ENCODE peak calls at places on chromosomes 1 and 21, in ten cellular contexts. R is PC-3, B is BE2C, J is hepatocyte, H is MM.1S, N is heart left ventricle, G is tibial artery, K is left lung, Z is brain microvascular endothelial cell, V is type B pancreatic cell. A is an unnamed sample.

GRCh38 chr1:197638316-197638715 is 137.0 kb downstream of the DENND1B start:
- DNase-seq in R (no peak), B (peak; percentile 84), J (no peak), H (no peak), N (no peak), G (no peak), K (no peak), Z (no peak), V (no peak), A (no peak)

GRCh38 chr21:31875424-31876097 is 2.7 kb downstream of the HUNK start:
- DNase-seq in R (no peak), B (no peak), J (peak; percentile 34), H (no peak), N (no peak), G (no peak), K (no peak), Z (no peak), V (no peak), A (no peak)

GRCh38 chr1:116231752-116232151 is 120.6 kb downstream of the MAB21L3 start:
- DNase-seq in R (no peak), B (no peak), J (no peak), H (no peak), N (no peak), G (no peak), K (no peak), Z (no peak), V (no peak), A (no peak)

GRCh38 chr1:28640766-28641165 is 2.1 kb downstream of the TAF12 start:
- DNase-seq in R (peak; percentile 43), B (no peak), J (peak; percentile 17), H (peak; percentile 42), N (no peak), G (no peak), K (no peak), Z (peak; percentile 22), V (no peak), A (no peak)

GRCh38 chr1:174358786-174359453 is 88.8 kb upstream of the GPR52 start:
- DNase-seq in R (no peak), B (peak; percentile 49), J (no peak), H (no peak), N (no peak), G (no peak), K (no peak), Z (no peak), V (no peak), A (no peak)

GRCh38 chr1:184650177-184650866 is 104.3 kb downstream of the EDEM3 start:
- DNase-seq in R (peak; percentile 2), B (no peak), J (no peak), H (no peak), N (no peak), G (no peak), K (no peak), Z (no peak), V (no peak), A (no peak)

GRCh38 chr1:117932576-117932975 is 3.0 kb downstream of the WDR3 start:
- DNase-seq in R (peak; percentile 69), B (no peak), J (no peak), H (no peak), N (no peak), G (no peak), K (no peak), Z (no peak), V (no peak), A (no peak)

GRCh38 chr1:156465747-156466365 is 34.7 kb downstream of the MEF2D start:
- DNase-seq in R (no peak), B (no peak), J (no peak), H (no peak), N (no peak), G (no peak), K (no peak), Z (peak; percentile 28), V (no peak), A (no peak)

GRCh38 chr1:22876359-22877111 is 96.1 kb downstream of the LACTBL1 start:
- DNase-seq in R (peak; percentile 9), B (peak; percentile 27), J (peak; percentile 48), H (no peak), N (no peak), G (no peak), K (no peak), Z (peak; percentile 52), V (no peak), A (no peak)

GRCh38 chr1:185786524-185786923 is 52.3 kb downstream of the HMCN1 start:
- DNase-seq in R (peak; percentile 17), B (no peak), J (no peak), H (no peak), N (no peak), G (no peak), K (no peak), Z (no peak), V (no peak), A (no peak)

GRCh38 chr1:190022709-190023108 is 455.0 kb downstream of the BRINP3 start:
- DNase-seq in R (peak; percentile 92), B (no peak), J (no peak), H (no peak), N (no peak), G (no peak), K (no peak), Z (no peak), V (no peak), A (no peak)

GRCh38 chr1:66176012-66176715 is 357.8 kb upstream of the SGIP1 start:
- DNase-seq in R (no peak), B (no peak), J (no peak), H (no peak), N (no peak), G (no peak), K (no peak), Z (peak; percentile 56), V (no peak), A (no peak)

GRCh38 chr1:229204863-229205777 is 65.8 kb upstream of the RAB4A start:
- DNase-seq in R (no peak), B (no peak), J (peak; percentile 60), H (no peak), N (no peak), G (no peak), K (no peak), Z (no peak), V (no peak), A (no peak)

GRCh38 chr1:1349256-1350012 is at the start of gene DVL1:
- DNase-seq in R (peak; percentile 75), B (peak; percentile 84), J (peak; percentile 86), H (peak; percentile 67), N (peak; percentile 86), G (peak; percentile 44), K (peak; percentile 67), Z (no peak), V (no peak), A (no peak)

GRCh38 chr1:43225168-43225567 is 44.6 kb upstream of the TMEM125 start:
- DNase-seq in R (peak; percentile 40), B (no peak), J (no peak), H (peak; percentile 8), N (no peak), G (no peak), K (no peak), Z (no peak), V (no peak), A (no peak)

GRCh38 chr21:28066051-28066450 is 926.6 kb downstream of the LTN1 start:
- DNase-seq in R (peak; percentile 29), B (no peak), J (no peak), H (peak; percentile 66), N (no peak), G (no peak), K (no peak), Z (no peak), V (no peak), A (no peak)

GRCh38 chr21:17406202-17406601 is 106.6 kb upstream of the CXADR start:
- DNase-seq in R (no peak), B (no peak), J (no peak), H (no peak), N (no peak), G (no peak), K (no peak), Z (no peak), V (no peak), A (no peak)

GRCh38 chr1:218250492-218250891 is 34.6 kb upstream of the RRP15 start:
- DNase-seq in R (no peak), B (no peak), J (no peak), H (no peak), N (no peak), G (no peak), K (no peak), Z (no peak), V (no peak), A (no peak)
- TF ChIP-seq CTCF in R (peak; percentile 28), B (peak; percentile 58), J (no peak), H (no peak), N (no peak), G (no peak), K (no peak), Z (no peak), V (peak; percentile 19), A (peak; percentile 35)

GRCh38 chr1:63555480-63555879 is 32.2 kb downstream of the EFCAB7 start:
- DNase-seq in R (no peak), B (no peak), J (no peak), H (no peak), N (no peak), G (no peak), K (no peak), Z (no peak), V (no peak), A (no peak)

GRCh38 chr1:63559357-63559756 is 33.9 kb upstream of the PGM1 start:
- DNase-seq in R (no peak), B (no peak), J (no peak), H (no peak), N (no peak), G (no peak), K (no peak), Z (no peak), V (no peak), A (no peak)

GRCh38 chr1:63557365-63557987 is 34.2 kb downstream of the EFCAB7 start:
- DNase-seq in R (peak; percentile 75), B (peak; percentile 20), J (peak; percentile 55), H (peak; percentile 54), N (no peak), G (no peak), K (no peak), Z (peak; percentile 55), V (no peak), A (no peak)
- TF ChIP-seq CTCF in R (peak; percentile 87), B (peak; percentile 54), J (peak; percentile 64), H (peak; percentile 69), N (peak; percentile 52), G (no peak), K (peak; percentile 47), Z (peak; percentile 80), V (peak; percentile 80), A (peak; percentile 83)

GRCh38 chr1:31846484-31846883 is 30.7 kb upstream of the SPOCD1 start:
- DNase-seq in R (no peak), B (no peak), J (no peak), H (no peak), N (no peak), G (no peak), K (no peak), Z (no peak), V (no peak), A (no peak)
- TF ChIP-seq CTCF in R (no peak), B (no peak), J (no peak), H (no peak), N (no peak), G (no peak), K (no peak), Z (no peak), V (no peak), A (no peak)

DNA sequence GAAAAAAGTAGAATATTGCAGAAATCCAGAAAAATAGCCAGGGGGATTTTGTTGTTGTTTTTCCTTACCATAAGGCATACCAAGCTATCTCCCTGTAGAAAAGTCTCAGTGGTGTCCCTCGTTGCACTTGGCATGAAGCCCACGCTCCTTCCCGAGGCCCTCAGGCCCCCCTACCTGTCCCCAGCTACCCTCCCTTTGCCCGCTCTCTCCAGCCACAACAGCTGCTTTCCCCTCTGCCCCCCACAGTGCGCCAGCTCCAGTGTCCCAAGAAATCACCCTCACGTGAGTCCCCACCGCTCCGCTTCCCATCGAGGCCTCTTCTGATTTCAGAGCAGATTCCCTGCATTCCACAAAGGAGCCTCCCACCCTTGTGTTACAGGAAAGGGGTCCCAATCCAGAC is 8.4 kb downstream of the AGTRAP start:
- DNase-seq in R (no peak), B (no peak), J (no peak), H (no peak), N (peak; percentile 38), G (no peak), K (no peak), Z (no peak), V (no peak), A (no peak)
- TF ChIP-seq CTCF in R (no peak), B (no peak), J (no peak), H (no peak), N (no peak), G (no peak), K (no peak), Z (no peak), V (no peak), A (no peak)

A was measured in chondrocyte.